ENCODE peak calls at places on chromosomes 16 and 17, in ten cellular contexts. B is body of pancreas, F is mucosa of descending colon, D is IMR-90, R is psoas muscle, Q is fibroblast of lung, W is fibroblast of pulmonary artery, H is progenitor cell of endocrine pancreas, S is GM20000, I is GM12865. T is an unnamed sample.

GRCh38 chr17:44121997-44122824 is 1.2 kb downstream of the HDAC5 start:
- DNase-seq in B (no peak), F (no peak), D (no peak), R (no peak), Q (no peak), W (no peak), H (no peak), S (no peak), I (no peak), T (no peak)

GRCh38 chr17:80253631-80254395 is 6.8 kb upstream of the RNF213 start:
- DNase-seq in B (no peak), F (peak; percentile 58), D (no peak), R (peak; percentile 46), Q (no peak), W (no peak), H (no peak), S (no peak), I (no peak), T (no peak)

GRCh38 chr17:82726427-82726826 is 9.0 kb upstream of the FN3K start:
- DNase-seq in B (no peak), F (no peak), D (no peak), R (no peak), Q (no peak), W (no peak), H (no peak), S (no peak), I (no peak), T (no peak)

GRCh38 chr17:80151333-80151732 is 4.4 kb upstream of the EIF4A3 start:
- DNase-seq in B (no peak), F (no peak), D (peak; percentile 86), R (no peak), Q (peak; percentile 84), W (peak; percentile 76), H (no peak), S (no peak), I (no peak), T (no peak)

GRCh38 chr16:31705371-31705770 is 168.2 kb upstream of the ZNF267 start:
- DNase-seq in B (no peak), F (no peak), D (no peak), R (no peak), Q (no peak), W (no peak), H (no peak), S (no peak), I (no peak), T (no peak)

GRCh38 chr16:57565461-57565860 is 23.0 kb downstream of the ADGRG5 start:
- DNase-seq in B (no peak), F (no peak), D (no peak), R (no peak), Q (no peak), W (no peak), H (no peak), S (no peak), I (no peak), T (no peak)

GRCh38 chr16:56724191-56724590 is 5.7 kb upstream of the NUP93 start:
- DNase-seq in B (no peak), F (no peak), D (no peak), R (no peak), Q (no peak), W (no peak), H (no peak), S (no peak), I (no peak), T (no peak)

GRCh38 chr16:20255002-20255401 is 72.3 kb downstream of the GP2 start:
- DNase-seq in B (no peak), F (no peak), D (no peak), R (no peak), Q (no peak), W (no peak), H (no peak), S (no peak), I (no peak), T (no peak)

GRCh38 chr16:8720080-8720966 is 45.9 kb downstream of the ABAT start:
- DNase-seq in B (peak; percentile 63), F (no peak), D (no peak), R (no peak), Q (no peak), W (no peak), H (peak; percentile 23), S (peak; percentile 38), I (peak; percentile 8), T (no peak)

GRCh38 chr17:17028059-17028877 is 14.0 kb upstream of the MPRIP start:
- DNase-seq in B (peak; percentile 86), F (peak; percentile 95), D (peak; percentile 35), R (peak; percentile 81), Q (peak; percentile 51), W (peak; percentile 76), H (peak; percentile 56), S (no peak), I (no peak), T (peak; percentile 97)

GRCh38 chr16:69112285-69113129 is 7.1 kb downstream of the HAS3 start:
- DNase-seq in B (peak; percentile 77), F (no peak), D (peak; percentile 25), R (peak; percentile 71), Q (peak; percentile 38), W (peak; percentile 52), H (peak; percentile 62), S (peak; percentile 81), I (peak; percentile 61), T (peak; percentile 83)

GRCh38 chr16:88131966-88132365 is 180.7 kb downstream of the BANP start:
- DNase-seq in B (no peak), F (peak; percentile 34), D (no peak), R (no peak), Q (no peak), W (no peak), H (no peak), S (no peak), I (no peak), T (no peak)

GRCh38 chr17:9021985-9022552 is 759 bp downstream of the NTN1 start:
- DNase-seq in B (peak; percentile 34), F (no peak), D (peak; percentile 4), R (peak; percentile 63), Q (peak; percentile 15), W (peak; percentile 21), H (peak; percentile 40), S (peak; percentile 67), I (peak; percentile 23), T (no peak)

DNA sequence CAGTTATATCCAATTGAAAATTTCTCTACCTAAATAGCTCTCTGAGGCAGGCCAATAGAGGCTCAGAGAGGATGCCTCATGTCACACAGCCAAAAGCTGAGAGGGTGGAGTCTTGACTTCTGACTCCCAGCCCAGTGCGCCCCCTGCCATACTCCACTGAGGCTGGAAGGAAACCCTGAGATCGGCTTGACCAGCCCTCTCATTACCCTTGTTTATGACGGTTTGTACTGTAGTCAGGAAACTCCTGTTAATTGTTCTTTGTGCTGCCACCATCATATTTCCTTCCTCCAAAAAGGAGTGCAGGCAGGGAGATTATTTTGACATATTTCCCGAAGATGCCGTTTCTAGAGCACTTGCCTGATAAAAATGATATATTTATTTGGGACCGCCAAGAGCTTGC is 107.9 kb downstream of the AIPL1 start:
- DNase-seq in B (no peak), F (no peak), D (no peak), R (no peak), Q (no peak), W (no peak), H (no peak), S (no peak), I (peak; percentile 1), T (no peak)
- TF ChIP-seq CTCF in B (no peak), F (no peak), D (no peak), R (peak; percentile 11), Q (no peak), W (no peak), H (no peak), S (no peak), I (no peak), T (no peak)

DNA sequence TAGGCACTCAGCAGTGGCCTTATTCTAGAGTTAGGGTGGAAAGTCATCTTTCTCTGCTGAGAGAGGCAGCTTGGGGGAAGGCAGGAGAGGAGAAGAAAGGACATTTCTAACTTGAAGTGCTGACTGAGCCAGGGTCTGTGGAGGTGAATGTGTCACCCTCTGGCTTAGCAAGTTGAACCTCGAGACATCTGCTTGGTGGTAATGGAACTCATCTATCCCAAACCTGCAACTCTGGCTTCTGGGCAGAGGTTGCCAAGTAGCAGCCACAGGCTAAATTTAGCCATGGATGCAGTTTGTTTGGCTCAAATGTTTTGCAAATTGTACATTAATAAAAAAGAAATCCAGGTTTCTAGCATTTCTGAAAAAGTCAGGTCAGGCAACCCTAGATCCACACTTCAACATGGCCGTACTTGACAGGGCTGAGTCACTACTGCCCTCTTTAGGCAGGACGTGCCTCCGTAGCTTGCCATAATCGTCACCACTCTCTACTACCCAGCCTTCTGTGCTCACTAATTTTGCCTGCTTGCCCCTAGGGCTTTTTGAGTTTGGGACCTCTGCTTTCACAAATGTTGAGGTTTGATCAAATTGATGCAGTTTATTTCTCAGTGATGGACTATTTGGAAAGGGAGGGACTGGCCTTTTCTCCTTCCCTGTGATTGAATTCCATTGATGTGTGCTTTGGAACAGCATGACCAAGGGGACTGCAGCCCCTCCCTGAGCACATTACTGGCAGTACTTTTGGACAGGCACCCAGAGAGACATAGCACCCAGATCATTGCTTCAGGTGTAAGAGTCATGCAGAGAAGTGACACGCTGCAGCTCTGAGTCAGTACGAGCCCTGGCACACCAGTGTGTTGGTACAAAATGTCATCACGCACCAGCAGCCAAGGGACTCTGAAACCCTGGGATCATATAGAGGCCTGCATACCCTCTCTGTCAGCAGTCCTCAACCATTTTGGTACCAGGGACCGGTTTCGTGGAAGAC is 5.2 kb downstream of the CDH13 start:
- DNase-seq in B (no peak), F (no peak), D (peak; percentile 33), R (peak; percentile 85), Q (peak; percentile 21), W (no peak), H (no peak), S (no peak), I (peak; percentile 30), T (no peak)
- TF ChIP-seq CTCF in B (no peak), F (no peak), D (peak; percentile 30), R (peak; percentile 29), Q (peak; percentile 45), W (peak; percentile 30), H (peak; percentile 29), S (peak; percentile 7), I (peak; percentile 31), T (no peak)

GRCh38 chr16:67199808-67200198 is 872 bp downstream of the ELMO3 start:
- DNase-seq in B (peak; percentile 41), F (no peak), D (no peak), R (no peak), Q (no peak), W (no peak), H (no peak), S (no peak), I (no peak), T (peak; percentile 56)
- TF ChIP-seq CTCF in B (peak; percentile 16), F (no peak), D (no peak), R (no peak), Q (no peak), W (no peak), H (no peak), S (no peak), I (no peak), T (peak; percentile 77)

DNA sequence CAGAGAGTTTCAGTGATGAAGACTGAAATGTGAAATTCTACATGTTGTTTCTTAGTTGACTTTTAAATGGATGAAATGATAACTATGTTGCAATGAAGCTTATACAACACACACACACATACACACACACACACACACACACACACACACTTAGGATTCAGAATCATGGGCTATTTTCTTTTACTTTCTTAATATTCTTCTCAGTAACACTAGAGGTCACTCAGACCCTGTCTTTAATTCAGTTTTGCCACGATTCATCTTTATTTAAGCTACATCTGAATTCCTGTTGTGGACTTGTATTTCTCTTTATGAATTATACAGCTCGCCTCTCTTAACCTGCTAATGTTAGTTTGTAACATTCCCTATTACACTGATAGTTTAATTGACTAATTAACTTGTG is 109.6 kb upstream of the GOT2 start:
- DNase-seq in B (no peak), F (no peak), D (peak; percentile 24), R (no peak), Q (peak; percentile 49), W (peak; percentile 36), H (no peak), S (peak; percentile 55), I (peak; percentile 39), T (no peak)
- TF ChIP-seq CTCF in B (peak; percentile 27), F (no peak), D (peak; percentile 43), R (no peak), Q (peak; percentile 15), W (no peak), H (peak; percentile 57), S (no peak), I (peak; percentile 22), T (no peak)